ENCODE peak calls at places on chromosomes 11 and 22, in four cellular contexts. One of them, this sample, is unnamed.

GRCh38 chr11:70892889-70893288 is 359.5 kb downstream of the SHANK2 start:
- DNase-seq in A673: no peak
- DNase-seq in HL-60: no peak
- DNase-seq in SK-N-SH: no peak
- DNase-seq in this sample: no peak

GRCh38 chr11:11036185-11037161 is 178.6 kb upstream of the ZBED5 start:
- DNase-seq in A673: peak
- DNase-seq in HL-60: peak
- DNase-seq in SK-N-SH: peak
- DNase-seq in this sample: peak

GRCh38 chr11:113147249-113147648 is 167.1 kb upstream of the TTC12 start:
- DNase-seq in A673: no peak
- DNase-seq in HL-60: no peak
- DNase-seq in SK-N-SH: no peak
- DNase-seq in this sample: no peak

GRCh38 chr22:27489265-27489675 is 312.3 kb downstream of the MN1 start:
- DNase-seq in A673: no peak
- DNase-seq in HL-60: no peak
- DNase-seq in SK-N-SH: peak
- DNase-seq in this sample: no peak

GRCh38 chr11:104529213-104529612 is 365.3 kb upstream of the PDGFD start:
- DNase-seq in A673: no peak
- DNase-seq in HL-60: no peak
- DNase-seq in SK-N-SH: no peak
- DNase-seq in this sample: no peak

GRCh38 chr11:17012712-17013547 is 1.3 kb downstream of the PLEKHA7 start:
- DNase-seq in A673: no peak
- DNase-seq in HL-60: no peak
- DNase-seq in SK-N-SH: no peak
- DNase-seq in this sample: no peak

GRCh38 chr11:30387891-30388861 is 65.3 kb downstream of the ARL14EP start:
- DNase-seq in A673: no peak
- DNase-seq in HL-60: no peak
- DNase-seq in SK-N-SH: no peak
- DNase-seq in this sample: no peak

GRCh38 chr11:35087648-35088047 is 51.3 kb upstream of the CD44 start:
- DNase-seq in A673: peak
- DNase-seq in HL-60: peak
- DNase-seq in SK-N-SH: no peak
- DNase-seq in this sample: peak

GRCh38 chr11:83724704-83725114 is 438.5 kb upstream of the CCDC90B start:
- DNase-seq in A673: peak
- DNase-seq in HL-60: no peak
- DNase-seq in SK-N-SH: peak
- DNase-seq in this sample: peak

GRCh38 chr11:123653997-123654565 is 343 bp downstream of the SCN3B start:
- DNase-seq in A673: peak
- DNase-seq in HL-60: no peak
- DNase-seq in SK-N-SH: peak
- DNase-seq in this sample: peak

GRCh38 chr11:86244522-86245368 is at the start of gene EED:
- DNase-seq in A673: peak
- DNase-seq in HL-60: peak
- DNase-seq in SK-N-SH: peak
- DNase-seq in this sample: peak

GRCh38 chr22:42633013-42633412 is 7.4 kb downstream of the ATP5MGL start:
- DNase-seq in A673: no peak
- DNase-seq in HL-60: no peak
- DNase-seq in SK-N-SH: no peak
- DNase-seq in this sample: no peak

GRCh38 chr22:42630211-42630610 is 10.2 kb downstream of the ATP5MGL start:
- DNase-seq in A673: no peak
- DNase-seq in HL-60: no peak
- DNase-seq in SK-N-SH: no peak
- DNase-seq in this sample: no peak

GRCh38 chr22:42630901-42631602 is 9.3 kb downstream of the ATP5MGL start:
- DNase-seq in A673: no peak
- DNase-seq in HL-60: no peak
- DNase-seq in SK-N-SH: no peak
- DNase-seq in this sample: no peak

GRCh38 chr22:42635531-42635930 is 4.9 kb downstream of the ATP5MGL start:
- DNase-seq in A673: no peak
- DNase-seq in HL-60: no peak
- DNase-seq in SK-N-SH: no peak
- DNase-seq in this sample: peak

GRCh38 chr22:42632096-42632495 is 8.3 kb downstream of the ATP5MGL start:
- DNase-seq in A673: no peak
- DNase-seq in HL-60: no peak
- DNase-seq in SK-N-SH: peak
- DNase-seq in this sample: no peak
- TF ChIP-seq CTCF in A673: peak
- TF ChIP-seq CTCF in HL-60: no peak
- TF ChIP-seq CTCF in SK-N-SH: peak
- TF ChIP-seq CTCF in this sample: peak

DNA sequence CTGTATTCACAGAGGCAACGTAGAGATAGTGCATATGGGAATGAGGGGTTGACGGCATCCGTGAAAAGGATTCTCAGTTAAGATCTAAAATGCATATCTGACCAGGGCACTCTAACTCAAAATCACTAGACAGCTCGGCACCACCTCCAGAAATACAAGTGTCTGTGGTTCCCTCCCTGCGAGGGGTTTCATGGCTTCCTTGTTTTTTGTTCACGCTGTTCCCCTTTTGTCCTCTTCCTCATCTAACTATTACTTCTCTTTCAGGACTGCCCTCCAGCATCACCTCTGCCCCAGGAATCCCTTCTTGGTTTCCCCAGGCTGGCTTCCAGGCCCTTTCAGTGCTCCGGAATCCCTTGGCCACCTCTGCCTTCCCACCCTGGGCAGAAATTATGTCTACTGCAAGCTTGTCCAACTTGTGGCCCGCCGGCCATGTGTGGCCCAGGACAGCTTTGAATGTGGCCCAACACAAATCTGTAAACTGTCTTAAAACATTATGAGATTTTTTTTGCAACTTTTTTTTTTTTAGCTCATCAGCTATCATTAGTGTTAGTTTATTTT is 159.9 kb downstream of the FBXO7 start:
- DNase-seq in A673: no peak
- DNase-seq in HL-60: peak
- DNase-seq in SK-N-SH: no peak
- DNase-seq in this sample: no peak
- TF ChIP-seq CTCF in A673: no peak
- TF ChIP-seq CTCF in HL-60: no peak
- TF ChIP-seq CTCF in SK-N-SH: no peak
- TF ChIP-seq CTCF in this sample: no peak

DNA sequence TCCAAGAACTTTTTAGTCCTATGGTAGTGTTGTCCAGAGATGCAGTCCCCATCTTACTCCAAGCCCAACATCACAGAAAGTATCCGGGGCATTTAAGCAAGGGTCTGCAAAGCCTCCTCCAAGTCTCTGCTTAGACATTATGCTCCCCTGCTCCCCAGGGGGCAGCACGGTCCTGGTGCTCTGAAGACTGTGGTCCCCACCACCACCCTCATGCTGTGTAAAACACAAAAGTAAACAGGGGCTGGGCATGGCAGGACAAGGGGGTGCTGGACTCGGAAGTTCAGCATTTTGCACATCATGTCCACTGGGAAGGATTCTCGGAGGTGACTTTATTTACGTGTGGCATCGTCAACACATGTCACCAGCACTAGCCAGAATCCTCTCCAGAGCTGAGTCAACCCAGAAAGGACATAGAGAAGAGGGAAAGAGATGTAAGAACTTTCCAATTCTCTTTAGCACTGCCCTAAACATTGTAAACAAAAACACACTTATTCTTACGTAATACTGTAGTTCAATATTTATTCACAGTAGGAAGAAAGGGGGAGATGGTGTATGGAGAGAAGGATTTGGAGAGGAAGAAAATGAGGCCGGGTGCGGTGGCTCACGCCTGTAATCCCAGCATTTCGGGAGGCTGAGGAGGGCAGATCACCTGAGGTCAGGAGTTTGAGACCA is 37.7 kb downstream of the TCIRG1 start:
- DNase-seq in A673: no peak
- DNase-seq in HL-60: no peak
- DNase-seq in SK-N-SH: peak
- DNase-seq in this sample: no peak
- TF ChIP-seq CTCF in A673: peak
- TF ChIP-seq CTCF in HL-60: no peak
- TF ChIP-seq CTCF in SK-N-SH: no peak
- TF ChIP-seq CTCF in this sample: no peak

DNA sequence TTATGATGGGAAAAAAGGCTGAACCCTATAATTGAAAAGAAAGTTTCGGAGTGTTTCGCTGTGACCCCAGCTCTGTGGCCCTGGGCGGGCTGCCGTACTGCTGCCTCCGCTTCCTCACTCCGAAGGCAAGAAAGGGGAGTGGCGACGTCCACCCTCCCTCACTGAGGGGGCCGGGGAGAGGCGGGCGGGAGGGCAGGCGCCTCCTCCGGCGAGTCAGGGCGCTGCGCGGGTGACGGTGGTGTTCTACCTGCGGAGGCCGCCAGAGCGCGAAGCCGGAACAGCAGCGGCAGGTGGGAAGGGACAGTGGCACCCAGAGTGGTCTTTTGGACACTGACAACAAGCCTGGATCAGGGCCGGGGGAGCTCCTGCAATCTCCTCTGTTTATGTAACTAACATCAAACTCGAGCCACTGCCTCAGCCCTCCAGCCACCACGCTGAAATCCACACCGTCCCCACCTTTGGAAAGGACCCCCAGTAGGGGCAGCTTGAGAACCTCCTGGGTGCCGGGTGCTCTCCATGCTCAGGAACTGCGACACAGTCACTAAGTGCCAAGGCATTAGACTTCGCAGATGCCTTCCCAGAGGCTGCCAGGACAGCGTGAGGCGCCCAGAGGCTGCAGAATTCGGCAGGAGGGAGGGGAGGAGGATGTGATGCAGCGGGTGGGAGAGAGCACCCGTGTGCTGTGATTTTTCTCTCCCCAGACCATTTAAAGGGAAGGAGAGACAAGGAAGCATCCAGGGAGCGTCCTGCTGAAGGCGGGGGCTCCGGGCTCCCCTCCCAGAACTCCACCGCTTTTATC is 25.5 kb downstream of the BID start:
- DNase-seq in A673: no peak
- DNase-seq in HL-60: no peak
- DNase-seq in SK-N-SH: no peak
- DNase-seq in this sample: no peak
- TF ChIP-seq CTCF in A673: no peak
- TF ChIP-seq CTCF in HL-60: no peak
- TF ChIP-seq CTCF in SK-N-SH: no peak
- TF ChIP-seq CTCF in this sample: no peak

DNA sequence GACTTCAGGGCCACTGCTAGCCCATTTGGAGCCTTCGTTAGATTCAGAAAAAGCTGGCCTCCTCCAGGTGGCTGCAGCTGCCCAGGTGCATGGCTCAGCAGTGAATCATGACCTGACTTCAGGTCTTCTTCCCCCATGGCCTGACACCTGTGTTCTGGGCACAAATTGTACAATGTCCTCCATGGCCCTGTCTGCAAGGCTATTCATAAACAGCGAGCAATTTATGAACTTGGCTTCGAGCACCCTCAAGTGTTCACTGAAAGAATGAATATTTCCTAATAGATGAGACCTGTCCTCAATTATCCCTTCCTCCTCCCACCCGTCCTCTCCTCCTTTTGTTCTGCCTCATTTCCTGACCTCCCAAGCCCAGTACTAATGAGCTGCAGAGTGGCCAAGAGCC is 12.2 kb upstream of the VPS37C start:
- DNase-seq in A673: peak
- DNase-seq in HL-60: peak
- DNase-seq in SK-N-SH: no peak
- DNase-seq in this sample: peak
- TF ChIP-seq CTCF in A673: peak
- TF ChIP-seq CTCF in HL-60: no peak
- TF ChIP-seq CTCF in SK-N-SH: peak
- TF ChIP-seq CTCF in this sample: peak

GRCh38 chr11:82686211-82686610 is 47.5 kb downstream of the FAM181B start:
- DNase-seq in A673: no peak
- DNase-seq in HL-60: no peak
- DNase-seq in SK-N-SH: no peak
- DNase-seq in this sample: no peak

GRCh38 chr11:82683029-82683428 is 50.6 kb downstream of the FAM181B start:
- DNase-seq in A673: no peak
- DNase-seq in HL-60: no peak
- DNase-seq in SK-N-SH: no peak
- DNase-seq in this sample: no peak

GRCh38 chr11:82676483-82677094 is 57.1 kb downstream of the FAM181B start:
- DNase-seq in A673: peak
- DNase-seq in HL-60: no peak
- DNase-seq in SK-N-SH: no peak
- DNase-seq in this sample: no peak

GRCh38 chr11:82680252-82680651 is 53.4 kb downstream of the FAM181B start:
- DNase-seq in A673: peak
- DNase-seq in HL-60: no peak
- DNase-seq in SK-N-SH: no peak
- DNase-seq in this sample: no peak

GRCh38 chr11:82682003-82682751 is 51.5 kb downstream of the FAM181B start:
- DNase-seq in A673: peak
- DNase-seq in HL-60: peak
- DNase-seq in SK-N-SH: peak
- DNase-seq in this sample: peak
- TF ChIP-seq CTCF in A673: peak
- TF ChIP-seq CTCF in HL-60: peak
- TF ChIP-seq CTCF in SK-N-SH: peak
- TF ChIP-seq CTCF in this sample: peak

GRCh38 chr11:20336056-20336455 is 27.5 kb upstream of the HTATIP2 start:
- DNase-seq in A673: no peak
- DNase-seq in HL-60: no peak
- DNase-seq in SK-N-SH: no peak
- DNase-seq in this sample: no peak

GRCh38 chr11:20342347-20343279 is 20.9 kb upstream of the HTATIP2 start:
- DNase-seq in A673: peak
- DNase-seq in HL-60: no peak
- DNase-seq in SK-N-SH: no peak
- DNase-seq in this sample: no peak

GRCh38 chr11:20337526-20338154 is 25.9 kb upstream of the HTATIP2 start:
- DNase-seq in A673: peak
- DNase-seq in HL-60: peak
- DNase-seq in SK-N-SH: peak
- DNase-seq in this sample: no peak
- TF ChIP-seq CTCF in A673: peak
- TF ChIP-seq CTCF in HL-60: peak
- TF ChIP-seq CTCF in SK-N-SH: peak
- TF ChIP-seq CTCF in this sample: peak

DNA sequence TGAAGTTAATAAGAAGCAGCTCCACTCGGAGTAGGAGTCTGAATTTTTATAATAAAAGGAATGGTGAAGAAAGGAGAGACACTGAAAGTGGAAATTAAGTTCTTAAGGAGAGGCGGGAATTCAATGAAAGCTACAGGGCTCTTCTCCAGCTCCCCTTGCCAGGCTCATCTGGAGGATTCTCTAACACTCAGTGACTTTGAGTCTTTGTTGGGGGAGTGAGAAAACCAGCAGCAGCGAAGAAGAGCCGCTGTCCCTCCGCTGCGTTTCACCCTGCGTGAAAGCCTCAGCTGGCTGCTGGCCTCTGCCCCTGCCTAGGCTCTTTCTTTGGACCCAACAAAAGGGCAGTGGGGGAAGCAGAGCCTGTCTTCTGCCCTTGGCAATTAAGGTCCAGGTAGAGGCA is 113.0 kb downstream of the NTM start:
- DNase-seq in A673: no peak
- DNase-seq in HL-60: no peak
- DNase-seq in SK-N-SH: no peak
- DNase-seq in this sample: no peak
- TF ChIP-seq CTCF in A673: no peak
- TF ChIP-seq CTCF in HL-60: no peak
- TF ChIP-seq CTCF in SK-N-SH: no peak
- TF ChIP-seq CTCF in this sample: no peak